ENCODE peak calls at places on chromosomes 12 and 14, in ten cellular contexts. F is heart left ventricle, H is lower leg skin, W is HepG2, Q is gastrocnemius medialis, I is transverse colon, G is HCT116, U is GM12891, S is breast epithelium, O is A549. V is an unnamed sample.

GRCh38 chr14:75461755-75462349 is 34.0 kb downstream of the JDP2 start:
- DNase-seq in Q (no peak), W (no peak), U (no peak), H (no peak), O (no peak), I (no peak), F (no peak), G (no peak), S (no peak), V (no peak)

GRCh38 chr12:106766393-106766826 is 8.1 kb upstream of the RIC8B start:
- DNase-seq in F (peak), W (no peak), H (no peak), U (no peak), O (no peak), Q (no peak), I (no peak), G (no peak), S (no peak), V (no peak)

GRCh38 chr12:22190-22529 is 44.4 kb upstream of the IQSEC3 start:
- DNase-seq in O (no peak), H (no peak), F (no peak), U (no peak), G (no peak), S (no peak), I (no peak), W (peak), Q (no peak), V (no peak)

GRCh38 chr14:38004610-38004879 is 203.2 kb upstream of the SSTR1 start:
- DNase-seq in S (no peak), W (no peak), Q (no peak), O (no peak), H (no peak), G (no peak), U (no peak), F (no peak), I (no peak), V (no peak)

GRCh38 chr14:38904959-38905358 is 198.1 kb downstream of the SEC23A start:
- DNase-seq in W (no peak), H (no peak), G (no peak), U (no peak), S (no peak), Q (no peak), O (no peak), I (no peak), F (no peak), V (no peak)

GRCh38 chr12:109786799-109787198 is 46.4 kb downstream of the TRPV4 start:
- DNase-seq in H (no peak), W (no peak), I (no peak), Q (no peak), S (no peak), G (no peak), O (no peak), U (no peak), F (no peak), V (no peak)

GRCh38 chr12:116257826-116258225 is 19.7 kb downstream of the MED13L start:
- DNase-seq in F (no peak), W (no peak), S (no peak), G (no peak), O (no peak), U (no peak), I (no peak), Q (no peak), H (no peak), V (no peak)

GRCh38 chr14:100778078-100778927 is 47.6 kb upstream of the MEG3 start:
- DNase-seq in G (no peak), F (no peak), H (no peak), I (no peak), Q (no peak), S (peak), O (no peak), U (no peak), W (no peak), V (no peak)

GRCh38 chr14:90577661-90578282 is 180.9 kb downstream of the CALM1 start:
- DNase-seq in Q (peak), I (no peak), O (no peak), U (no peak), H (no peak), S (no peak), F (peak), G (no peak), W (no peak), V (no peak)

GRCh38 chr12:89470741-89471504 is 53.7 kb downstream of the GALNT4 start:
- DNase-seq in H (no peak), F (no peak), G (peak), U (no peak), I (no peak), W (peak), O (peak), S (no peak), Q (no peak), V (no peak)

GRCh38 chr12:124737040-124737419 is 126.6 kb downstream of the SCARB1 start:
- DNase-seq in F (no peak), I (no peak), O (no peak), W (no peak), Q (no peak), U (no peak), S (no peak), G (no peak), H (no peak), V (no peak)
- TF ChIP-seq POLR2A in F (peak), I (no peak), O (no peak), W (no peak), Q (no peak), U (no peak), S (no peak), G (no peak), H (no peak), V (no peak)

GRCh38 chr12:55729592-55730446 is 1.0 kb upstream of the CD63 start:
- DNase-seq in U (no peak), I (peak), O (peak), Q (peak), G (peak), H (peak), W (peak), F (peak), S (peak), V (peak)

GRCh38 chr12:55730447-55730820 is 1.6 kb upstream of the CD63 start:
- DNase-seq in W (no peak), G (no peak), Q (no peak), U (no peak), F (no peak), H (no peak), S (no peak), O (no peak), I (no peak), V (no peak)

GRCh38 chr12:55727643-55728184 is 1.1 kb downstream of the CD63 start:
- DNase-seq in S (peak), O (peak), W (no peak), F (peak), Q (peak), U (no peak), G (no peak), H (peak), I (peak), V (no peak)

GRCh38 chr12:55728185-55728931 is 451 bp downstream of the CD63 start:
- DNase-seq in G (no peak), I (peak), Q (peak), S (peak), F (peak), H (peak), O (peak), U (no peak), W (no peak), V (no peak)

DNA sequence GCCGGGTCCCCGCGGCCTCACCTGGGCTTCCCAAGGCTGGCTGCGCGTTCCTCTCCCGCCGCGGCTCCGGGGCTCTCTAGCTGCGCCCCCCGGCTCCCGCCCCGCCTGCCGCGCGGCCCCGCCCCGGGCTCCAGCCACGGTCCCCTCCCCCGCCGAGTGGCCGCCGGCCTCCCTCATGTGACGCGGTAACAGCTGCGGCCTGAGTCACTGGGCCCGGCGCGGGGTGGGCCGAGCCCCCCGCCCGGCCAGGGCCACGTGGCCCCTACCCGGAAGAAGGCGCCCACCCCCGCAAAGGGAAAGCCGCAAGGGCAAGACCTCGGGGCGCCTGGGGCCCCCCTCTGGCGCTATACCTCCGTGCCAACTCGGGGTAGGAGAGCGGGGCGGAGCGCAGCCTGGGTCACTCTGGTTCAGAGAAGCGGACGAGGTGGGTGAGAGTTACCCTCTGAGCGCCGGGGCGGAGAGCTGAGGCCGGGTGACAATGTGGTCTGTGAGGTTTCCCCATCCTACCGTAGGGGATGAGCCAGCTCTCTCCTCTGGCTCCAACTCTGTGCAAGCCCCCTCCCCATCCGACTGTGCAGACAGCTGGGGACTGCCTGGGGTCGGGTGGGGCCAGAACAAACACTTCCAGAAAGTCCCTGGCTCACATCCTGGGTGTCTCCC is at the start of gene CD63:
- DNase-seq in O (peak), G (no peak), Q (peak), W (peak), F (peak), U (peak), I (peak), S (peak), H (peak), V (peak)
- TF ChIP-seq POLR2A in O (peak), G (no peak), Q (peak), W (no peak), F (peak), U (peak), I (peak), S (no peak), H (no peak), V (peak)

GRCh38 chr12:3752741-3753486 is at the start of gene CRACR2A:
- DNase-seq in W (no peak), Q (peak), G (peak), S (no peak), I (peak), O (peak), H (peak), U (peak), F (peak), V (peak)

GRCh38 chr12:3753549-3754284 is 808 bp upstream of the CRACR2A start:
- DNase-seq in I (no peak), O (no peak), Q (no peak), H (no peak), F (peak), U (no peak), W (no peak), S (no peak), G (no peak), V (no peak)

GRCh38 chr12:3752096-3752709 is 706 bp downstream of the CRACR2A start:
- DNase-seq in S (no peak), W (peak), F (peak), U (peak), I (peak), H (peak), G (peak), O (no peak), Q (no peak), V (peak)

GRCh38 chr12:3757261-3757660 is 4.4 kb upstream of the CRACR2A start:
- DNase-seq in O (no peak), H (peak), W (peak), G (no peak), Q (no peak), U (no peak), I (peak), F (no peak), S (no peak), V (no peak)

DNA sequence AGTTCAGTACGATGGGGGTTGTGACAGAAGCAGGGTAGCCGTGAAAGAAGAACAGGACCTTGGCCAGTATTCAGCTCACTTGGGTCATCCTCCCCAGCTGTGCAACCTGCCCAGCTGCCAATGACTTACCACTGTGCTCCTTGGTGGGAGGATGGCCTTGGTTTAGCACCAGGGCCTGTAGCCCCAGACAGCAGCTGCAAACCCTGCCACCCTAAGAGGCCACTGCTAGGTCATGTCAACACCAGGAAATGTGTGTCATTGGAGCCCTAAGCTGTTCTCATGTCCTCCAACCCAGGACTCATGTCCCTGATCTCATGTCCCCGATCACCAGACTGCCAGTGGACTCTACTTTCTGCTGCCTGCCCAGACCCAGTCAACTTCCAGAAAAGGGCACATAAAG is 3.0 kb upstream of the CRACR2A start:
- DNase-seq in U (no peak), S (no peak), O (no peak), W (no peak), Q (peak), I (no peak), G (no peak), H (no peak), F (no peak), V (no peak)
- TF ChIP-seq POLR2A in U (no peak), S (no peak), O (no peak), W (no peak), Q (no peak), I (no peak), G (no peak), H (no peak), F (no peak), V (no peak)

GRCh38 chr14:20428010-20428365 is 8.0 kb downstream of the KLHL33 start:
- DNase-seq in Q (no peak), F (no peak), H (no peak), G (no peak), I (no peak), S (no peak), O (no peak), W (no peak), U (no peak), V (no peak)
- TF ChIP-seq POLR2A in Q (no peak), F (no peak), H (no peak), G (no peak), I (no peak), S (no peak), O (no peak), W (no peak), U (no peak), V (no peak)

GRCh38 chr14:73136387-73137221 is at the start of gene PSEN1:
- DNase-seq in Q (peak), H (peak), S (peak), W (peak), I (peak), F (peak), U (peak), O (peak), G (peak), V (peak)
- TF ChIP-seq POLR2A in Q (peak), H (no peak), S (peak), W (peak), I (peak), F (peak), U (peak), O (peak), G (peak), V (peak)